ENCODE peak calls at places on chromosomes 12 and 14, in four cellular contexts. P is uterus; M is ovary; H is CD4-positive, CD25-positive, alpha-beta regulatory T cell. F is an unnamed sample.
A peak's percentile ranks its signal among the peaks of the same experiment; 100 is the strongest.

GRCh38 chr14:103727313-103728000 is 11.8 kb downstream of the ZFYVE21 start:
- DNase-seq in H (no peak), M (no peak), P (no peak), F (peak; percentile 65)

GRCh38 chr14:60657609-60657983 is 8.3 kb upstream of the SIX1 start:
- DNase-seq in M (no peak), H (no peak), P (no peak), F (no peak)

GRCh38 chr14:97025722-97026121 is 228.5 kb downstream of the VRK1 start:
- DNase-seq in H (no peak), M (no peak), P (no peak), F (no peak)

GRCh38 chr14:55255185-55255584 is 16.0 kb upstream of the FBXO34 start:
- DNase-seq in H (no peak), P (no peak), M (no peak), F (no peak)

GRCh38 chr14:89264196-89264800 is 152.7 kb downstream of the FOXN3 start:
- DNase-seq in M (no peak), H (no peak), P (no peak), F (no peak)

GRCh38 chr12:20627001-20627588 is 68.0 kb upstream of the SLCO1C1 start:
- DNase-seq in M (no peak), H (no peak), P (no peak), F (peak; percentile 49)

GRCh38 chr12:96234591-96235496 is 40.7 kb downstream of the ELK3 start:
- DNase-seq in M (no peak), H (no peak), P (no peak), F (no peak)

GRCh38 chr14:88232783-88233182 is 90.3 kb downstream of the KCNK10 start:
- DNase-seq in P (no peak), H (no peak), M (no peak), F (no peak)

GRCh38 chr14:106442857-106443256 is 916.5 kb downstream of the TMEM121 start:
- DNase-seq in H (no peak), M (no peak), P (no peak), F (no peak)

GRCh38 chr12:6551063-6551461 is 4.8 kb downstream of the IFFO1 start:
- DNase-seq in P (no peak), H (no peak), M (no peak), F (no peak)

GRCh38 chr12:93979189-93979588 is 169.2 kb upstream of the PLXNC1 start:
- DNase-seq in H (no peak), P (peak; percentile 24), M (no peak), F (peak; percentile 36)

GRCh38 chr12:27844427-27845090 is 64.5 kb upstream of the MANSC4 start:
- DNase-seq in M (no peak), P (no peak), H (no peak), F (no peak)

GRCh38 chr12:96514328-96514727 is 25.0 kb downstream of the CFAP54 start:
- DNase-seq in M (no peak), H (no peak), P (no peak), F (no peak)

GRCh38 chr12:124504273-124505000 is 63.0 kb downstream of the NCOR2 start:
- DNase-seq in H (no peak), P (peak; percentile 84), M (no peak), F (no peak)

GRCh38 chr12:124506832-124507153 is 60.6 kb downstream of the NCOR2 start:
- DNase-seq in M (no peak), P (no peak), H (no peak), F (no peak)

GRCh38 chr12:124506145-124506831 is 61.1 kb downstream of the NCOR2 start:
- DNase-seq in M (peak; percentile 92), P (peak; percentile 87), H (no peak), F (peak; percentile 74)

GRCh38 chr12:124503305-124503704 is 64.1 kb downstream of the NCOR2 start:
- DNase-seq in P (no peak), H (no peak), M (no peak), F (no peak)

GRCh38 chr12:124505001-124505818 is 62.2 kb downstream of the NCOR2 start:
- DNase-seq in M (no peak), H (no peak), P (no peak), F (no peak)
- H3K4me1 ChIP-seq in M (peaks cover 49% of the 10 kb centered on the region), H (no peaks in the 10 kb centered on the region), P (peaks cover 15% of the 10 kb centered on the region), F (peaks cover 27% of the 10 kb centered on the region)

GRCh38 chr12:124755801-124756148 is 107.9 kb downstream of the SCARB1 start:
- DNase-seq in H (no peak), M (no peak), P (no peak), F (no peak)
- H3K4me1 ChIP-seq in H (no peaks in the 10 kb centered on the region), M (no peaks in the 10 kb centered on the region), P (no peaks in the 10 kb centered on the region), F (no peaks in the 10 kb centered on the region)

GRCh38 chr12:109928058-109928656 is 28.1 kb downstream of the TCHP start:
- DNase-seq in P (no peak), H (no peak), M (no peak), F (no peak)

GRCh38 chr12:109932878-109933503 is 32.9 kb downstream of the TCHP start:
- DNase-seq in H (no peak), P (peak; percentile 45), M (peak; percentile 70), F (no peak)

GRCh38 chr12:109931143-109931542 is 31.1 kb downstream of the TCHP start:
- DNase-seq in P (no peak), H (no peak), M (no peak), F (no peak)

GRCh38 chr12:109927622-109928021 is 27.5 kb downstream of the TCHP start:
- DNase-seq in P (no peak), M (no peak), H (peak; percentile 13), F (peak; percentile 40)

GRCh38 chr12:109930028-109930800 is 30.1 kb downstream of the TCHP start:
- DNase-seq in P (no peak), M (no peak), H (no peak), F (no peak)
- H3K4me1 ChIP-seq in P (no peaks in the 10 kb centered on the region), M (peaks cover 15% of the 10 kb centered on the region), H (no peaks in the 10 kb centered on the region), F (no peaks in the 10 kb centered on the region)

GRCh38 chr14:59251811-59252771 is 63.6 kb downstream of the DAAM1 start:
- DNase-seq in M (no peak), H (no peak), P (no peak), F (no peak)
- H3K4me1 ChIP-seq in M (peaks cover 20% of the 10 kb centered on the region), H (no peaks in the 10 kb centered on the region), P (peaks cover 29% of the 10 kb centered on the region), F (no peaks in the 10 kb centered on the region)

GRCh38 chr14:101862177-101862576 is 100.7 kb downstream of the PPP2R5C start:
- DNase-seq in M (no peak), H (no peak), P (no peak), F (no peak)
- H3K4me1 ChIP-seq in M (peaks cover 3% of the 10 kb centered on the region), H (peaks cover 13% of the 10 kb centered on the region), P (no peaks in the 10 kb centered on the region), F (no peaks in the 10 kb centered on the region)

DNA sequence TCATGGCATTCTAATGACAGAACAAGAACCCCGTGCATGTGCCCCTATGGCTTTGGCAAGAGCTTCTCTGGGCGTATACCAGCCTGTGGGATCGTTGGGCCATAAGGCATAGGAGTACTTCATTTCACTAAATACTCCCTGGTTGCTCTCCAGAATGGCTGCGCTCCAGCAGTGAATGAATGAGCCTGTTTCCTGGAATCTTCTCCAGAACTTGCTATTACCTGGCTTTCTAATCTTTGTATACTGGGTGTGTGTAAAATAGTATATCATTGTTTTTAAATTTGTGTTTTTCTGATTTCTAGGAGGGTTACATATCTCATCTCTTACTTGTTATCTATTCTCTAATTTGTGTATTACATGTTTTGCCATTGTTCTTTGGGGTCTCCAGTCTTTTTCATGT is 28.6 kb upstream of the EMP1 start:
- DNase-seq in H (no peak), M (no peak), P (no peak), F (no peak)
- H3K4me1 ChIP-seq in H (peaks cover 10% of the 10 kb centered on the region), M (peaks cover 4% of the 10 kb centered on the region), P (no peaks in the 10 kb centered on the region), F (no peaks in the 10 kb centered on the region)

GRCh38 chr12:88925370-88925915 is 345.2 kb upstream of the KITLG start:
- DNase-seq in H (no peak), M (no peak), P (no peak), F (no peak)
- H3K4me1 ChIP-seq in H (no peaks in the 10 kb centered on the region), M (no peaks in the 10 kb centered on the region), P (no peaks in the 10 kb centered on the region), F (no peaks in the 10 kb centered on the region)

DNA sequence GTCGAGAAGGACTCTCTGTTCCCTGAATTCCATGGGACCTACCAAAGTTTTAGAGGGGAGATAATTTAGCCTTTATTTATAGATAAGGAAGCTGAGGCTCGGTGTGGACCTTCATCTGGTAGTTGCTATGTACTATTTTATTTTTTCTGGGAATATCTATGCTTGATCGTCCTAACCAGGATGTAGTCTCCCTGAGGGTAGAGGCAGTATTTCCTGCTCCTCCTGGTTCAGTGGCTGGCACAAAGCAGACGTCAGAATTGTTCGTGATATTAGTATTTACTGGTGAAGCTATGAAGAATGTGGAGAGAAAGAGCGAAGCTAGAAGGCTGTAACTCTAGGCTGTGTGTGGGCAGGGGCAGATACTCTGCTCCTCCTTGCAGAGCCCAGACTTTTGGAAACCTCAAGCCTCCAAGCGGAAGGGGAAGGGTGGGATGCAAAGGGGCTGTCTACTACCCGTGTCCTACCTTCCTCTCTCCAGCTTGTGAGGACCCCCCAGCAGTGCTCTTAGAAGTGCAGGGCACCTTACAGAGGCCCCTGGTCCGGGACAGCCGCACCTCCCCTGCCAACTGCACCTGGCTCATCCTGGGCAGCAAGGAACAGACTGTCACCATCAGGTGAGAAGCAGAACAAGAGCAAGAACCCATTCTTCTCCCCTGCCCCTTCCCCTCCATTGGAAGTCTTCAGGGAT is 1.4 kb downstream of the LRP10 start:
- DNase-seq in P (no peak), M (no peak), H (no peak), F (no peak)
- H3K4me1 ChIP-seq in P (peaks cover 4% of the 10 kb centered on the region), M (peaks cover 4% of the 10 kb centered on the region), H (peaks cover 48% of the 10 kb centered on the region), F (peaks cover 7% of the 10 kb centered on the region)

GRCh38 chr12:58914457-58914856 is 5.8 kb downstream of the LRIG3 start:
- DNase-seq in H (no peak), M (no peak), P (no peak), F (no peak)
- H3K4me1 ChIP-seq in H (no peaks in the 10 kb centered on the region), M (no peaks in the 10 kb centered on the region), P (peaks cover 8% of the 10 kb centered on the region), F (no peaks in the 10 kb centered on the region)